ENCODE peak calls at places on chromosomes 11 and 22, in eight cellular contexts. One of them, this sample, is unnamed.

GRCh38 chr11:83852012-83852411 is 565.8 kb upstream of the CCDC90B start:
- DNase-seq in CD4-positive, alpha-beta T cell: no peak
- DNase-seq in activated T-helper 1 cell treated with anti-CD3 and anti-CD28 coated beads, Interleukin-12 subunit alpha, Interleukin-12 subunit beta, Interleukin-2, Interleukin-4 antibody, amounts not matched to agents 30 ng/mL and 10 ng/mL and 1 ng/mL, durations not matched to agents 14 hours and 24 hours and 36 hours: no peak
- DNase-seq in DMS 273 treated with DMSO at 0.1 percent for 48 hours: no peak
- DNase-seq in activated CD4-positive, alpha-beta T cell treated with anti-CD3 and anti-CD28 coated beads, Interleukin-2, amount 10 ng/mL, durations not matched to agents 7 days and 5 days: no peak
- DNase-seq in NCI-H774: no peak
- DNase-seq in nephron progenitor cell: no peak
- DNase-seq in pancreas: no peak
- DNase-seq in this sample: no peak

GRCh38 chr11:108973402-108974119 is 308.7 kb downstream of the DDX10 start:
- DNase-seq in CD4-positive, alpha-beta T cell: no peak
- DNase-seq in activated T-helper 1 cell treated with anti-CD3 and anti-CD28 coated beads, Interleukin-12 subunit alpha, Interleukin-12 subunit beta, Interleukin-2, Interleukin-4 antibody, amounts not matched to agents 30 ng/mL and 10 ng/mL and 1 ng/mL, durations not matched to agents 14 hours and 24 hours and 36 hours: no peak
- DNase-seq in DMS 273 treated with DMSO at 0.1 percent for 48 hours: no peak
- DNase-seq in activated CD4-positive, alpha-beta T cell treated with anti-CD3 and anti-CD28 coated beads, Interleukin-2, amount 10 ng/mL, durations not matched to agents 7 days and 5 days: no peak
- DNase-seq in NCI-H774: no peak
- DNase-seq in nephron progenitor cell: no peak
- DNase-seq in pancreas: no peak
- DNase-seq in this sample: peak; percentile 79

GRCh38 chr11:71453021-71453910 is at the start of gene NADSYN1:
- DNase-seq in CD4-positive, alpha-beta T cell: peak; percentile 94
- DNase-seq in activated T-helper 1 cell treated with anti-CD3 and anti-CD28 coated beads, Interleukin-12 subunit alpha, Interleukin-12 subunit beta, Interleukin-2, Interleukin-4 antibody, amounts not matched to agents 30 ng/mL and 10 ng/mL and 1 ng/mL, durations not matched to agents 14 hours and 24 hours and 36 hours: peak; percentile 94
- DNase-seq in DMS 273 treated with DMSO at 0.1 percent for 48 hours: peak; percentile 34
- DNase-seq in activated CD4-positive, alpha-beta T cell treated with anti-CD3 and anti-CD28 coated beads, Interleukin-2, amount 10 ng/mL, durations not matched to agents 7 days and 5 days: peak; percentile 94
- DNase-seq in NCI-H774: peak; percentile 96
- DNase-seq in nephron progenitor cell: peak; percentile 99
- DNase-seq in pancreas: peak; percentile 99
- DNase-seq in this sample: peak; percentile 86

GRCh38 chr11:105786766-105787165 is 176.9 kb downstream of the GRIA4 start:
- DNase-seq in CD4-positive, alpha-beta T cell: no peak
- DNase-seq in activated T-helper 1 cell treated with anti-CD3 and anti-CD28 coated beads, Interleukin-12 subunit alpha, Interleukin-12 subunit beta, Interleukin-2, Interleukin-4 antibody, amounts not matched to agents 30 ng/mL and 10 ng/mL and 1 ng/mL, durations not matched to agents 14 hours and 24 hours and 36 hours: no peak
- DNase-seq in DMS 273 treated with DMSO at 0.1 percent for 48 hours: no peak
- DNase-seq in activated CD4-positive, alpha-beta T cell treated with anti-CD3 and anti-CD28 coated beads, Interleukin-2, amount 10 ng/mL, durations not matched to agents 7 days and 5 days: no peak
- DNase-seq in NCI-H774: no peak
- DNase-seq in nephron progenitor cell: no peak
- DNase-seq in pancreas: no peak
- DNase-seq in this sample: no peak

GRCh38 chr22:49907807-49908206 is 10.4 kb downstream of the ALG12 start:
- DNase-seq in CD4-positive, alpha-beta T cell: no peak
- DNase-seq in activated T-helper 1 cell treated with anti-CD3 and anti-CD28 coated beads, Interleukin-12 subunit alpha, Interleukin-12 subunit beta, Interleukin-2, Interleukin-4 antibody, amounts not matched to agents 30 ng/mL and 10 ng/mL and 1 ng/mL, durations not matched to agents 14 hours and 24 hours and 36 hours: no peak
- DNase-seq in DMS 273 treated with DMSO at 0.1 percent for 48 hours: no peak
- DNase-seq in activated CD4-positive, alpha-beta T cell treated with anti-CD3 and anti-CD28 coated beads, Interleukin-2, amount 10 ng/mL, durations not matched to agents 7 days and 5 days: no peak
- DNase-seq in NCI-H774: no peak
- DNase-seq in nephron progenitor cell: no peak
- DNase-seq in pancreas: no peak
- DNase-seq in this sample: no peak

GRCh38 chr22:25054943-25055511 is 102.5 kb downstream of the KIAA1671 start:
- DNase-seq in CD4-positive, alpha-beta T cell: no peak
- DNase-seq in activated T-helper 1 cell treated with anti-CD3 and anti-CD28 coated beads, Interleukin-12 subunit alpha, Interleukin-12 subunit beta, Interleukin-2, Interleukin-4 antibody, amounts not matched to agents 30 ng/mL and 10 ng/mL and 1 ng/mL, durations not matched to agents 14 hours and 24 hours and 36 hours: no peak
- DNase-seq in DMS 273 treated with DMSO at 0.1 percent for 48 hours: no peak
- DNase-seq in activated CD4-positive, alpha-beta T cell treated with anti-CD3 and anti-CD28 coated beads, Interleukin-2, amount 10 ng/mL, durations not matched to agents 7 days and 5 days: peak; percentile 33
- DNase-seq in NCI-H774: no peak
- DNase-seq in nephron progenitor cell: no peak
- DNase-seq in pancreas: no peak
- DNase-seq in this sample: no peak

GRCh38 chr11:109527496-109527895 is 105.5 kb downstream of the C11orf87 start:
- DNase-seq in CD4-positive, alpha-beta T cell: no peak
- DNase-seq in activated T-helper 1 cell treated with anti-CD3 and anti-CD28 coated beads, Interleukin-12 subunit alpha, Interleukin-12 subunit beta, Interleukin-2, Interleukin-4 antibody, amounts not matched to agents 30 ng/mL and 10 ng/mL and 1 ng/mL, durations not matched to agents 14 hours and 24 hours and 36 hours: no peak
- DNase-seq in DMS 273 treated with DMSO at 0.1 percent for 48 hours: no peak
- DNase-seq in activated CD4-positive, alpha-beta T cell treated with anti-CD3 and anti-CD28 coated beads, Interleukin-2, amount 10 ng/mL, durations not matched to agents 7 days and 5 days: no peak
- DNase-seq in NCI-H774: no peak
- DNase-seq in nephron progenitor cell: no peak
- DNase-seq in pancreas: no peak
- DNase-seq in this sample: peak; percentile 10

GRCh38 chr11:9574806-9575530 is 1.5 kb downstream of the WEE1 start:
- DNase-seq in CD4-positive, alpha-beta T cell: no peak
- DNase-seq in activated T-helper 1 cell treated with anti-CD3 and anti-CD28 coated beads, Interleukin-12 subunit alpha, Interleukin-12 subunit beta, Interleukin-2, Interleukin-4 antibody, amounts not matched to agents 30 ng/mL and 10 ng/mL and 1 ng/mL, durations not matched to agents 14 hours and 24 hours and 36 hours: no peak
- DNase-seq in DMS 273 treated with DMSO at 0.1 percent for 48 hours: no peak
- DNase-seq in activated CD4-positive, alpha-beta T cell treated with anti-CD3 and anti-CD28 coated beads, Interleukin-2, amount 10 ng/mL, durations not matched to agents 7 days and 5 days: peak; percentile 22
- DNase-seq in NCI-H774: peak; percentile 42
- DNase-seq in nephron progenitor cell: peak; percentile 48
- DNase-seq in pancreas: no peak
- DNase-seq in this sample: peak; percentile 71

GRCh38 chr11:68038718-68039525 is at the start of gene TCIRG1:
- DNase-seq in CD4-positive, alpha-beta T cell: peak; percentile 51
- DNase-seq in activated T-helper 1 cell treated with anti-CD3 and anti-CD28 coated beads, Interleukin-12 subunit alpha, Interleukin-12 subunit beta, Interleukin-2, Interleukin-4 antibody, amounts not matched to agents 30 ng/mL and 10 ng/mL and 1 ng/mL, durations not matched to agents 14 hours and 24 hours and 36 hours: peak; percentile 54
- DNase-seq in DMS 273 treated with DMSO at 0.1 percent for 48 hours: no peak
- DNase-seq in activated CD4-positive, alpha-beta T cell treated with anti-CD3 and anti-CD28 coated beads, Interleukin-2, amount 10 ng/mL, durations not matched to agents 7 days and 5 days: peak; percentile 64
- DNase-seq in NCI-H774: peak; percentile 78
- DNase-seq in nephron progenitor cell: peak; percentile 61
- DNase-seq in pancreas: peak; percentile 91
- DNase-seq in this sample: peak; percentile 83

GRCh38 chr11:32210601-32211000 is 119.7 kb downstream of the RCN1 start:
- DNase-seq in CD4-positive, alpha-beta T cell: no peak
- DNase-seq in activated T-helper 1 cell treated with anti-CD3 and anti-CD28 coated beads, Interleukin-12 subunit alpha, Interleukin-12 subunit beta, Interleukin-2, Interleukin-4 antibody, amounts not matched to agents 30 ng/mL and 10 ng/mL and 1 ng/mL, durations not matched to agents 14 hours and 24 hours and 36 hours: no peak
- DNase-seq in DMS 273 treated with DMSO at 0.1 percent for 48 hours: no peak
- DNase-seq in activated CD4-positive, alpha-beta T cell treated with anti-CD3 and anti-CD28 coated beads, Interleukin-2, amount 10 ng/mL, durations not matched to agents 7 days and 5 days: no peak
- DNase-seq in NCI-H774: no peak
- DNase-seq in nephron progenitor cell: no peak
- DNase-seq in pancreas: no peak
- DNase-seq in this sample: peak; percentile 96

GRCh38 chr11:105719073-105719846 is 109.4 kb downstream of the GRIA4 start:
- DNase-seq in CD4-positive, alpha-beta T cell: no peak
- DNase-seq in activated T-helper 1 cell treated with anti-CD3 and anti-CD28 coated beads, Interleukin-12 subunit alpha, Interleukin-12 subunit beta, Interleukin-2, Interleukin-4 antibody, amounts not matched to agents 30 ng/mL and 10 ng/mL and 1 ng/mL, durations not matched to agents 14 hours and 24 hours and 36 hours: no peak
- DNase-seq in DMS 273 treated with DMSO at 0.1 percent for 48 hours: no peak
- DNase-seq in activated CD4-positive, alpha-beta T cell treated with anti-CD3 and anti-CD28 coated beads, Interleukin-2, amount 10 ng/mL, durations not matched to agents 7 days and 5 days: no peak
- DNase-seq in NCI-H774: peak; percentile 51
- DNase-seq in nephron progenitor cell: no peak
- DNase-seq in pancreas: no peak
- DNase-seq in this sample: peak; percentile 2

GRCh38 chr11:24267015-24267414 is 229.8 kb upstream of the LUZP2 start:
- DNase-seq in CD4-positive, alpha-beta T cell: no peak
- DNase-seq in activated T-helper 1 cell treated with anti-CD3 and anti-CD28 coated beads, Interleukin-12 subunit alpha, Interleukin-12 subunit beta, Interleukin-2, Interleukin-4 antibody, amounts not matched to agents 30 ng/mL and 10 ng/mL and 1 ng/mL, durations not matched to agents 14 hours and 24 hours and 36 hours: no peak
- DNase-seq in DMS 273 treated with DMSO at 0.1 percent for 48 hours: no peak
- DNase-seq in activated CD4-positive, alpha-beta T cell treated with anti-CD3 and anti-CD28 coated beads, Interleukin-2, amount 10 ng/mL, durations not matched to agents 7 days and 5 days: no peak
- DNase-seq in NCI-H774: peak; percentile 76
- DNase-seq in nephron progenitor cell: no peak
- DNase-seq in pancreas: no peak
- DNase-seq in this sample: no peak

GRCh38 chr11:103806130-103806900 is 230.1 kb upstream of the DDI1 start:
- DNase-seq in CD4-positive, alpha-beta T cell: no peak
- DNase-seq in activated T-helper 1 cell treated with anti-CD3 and anti-CD28 coated beads, Interleukin-12 subunit alpha, Interleukin-12 subunit beta, Interleukin-2, Interleukin-4 antibody, amounts not matched to agents 30 ng/mL and 10 ng/mL and 1 ng/mL, durations not matched to agents 14 hours and 24 hours and 36 hours: no peak
- DNase-seq in DMS 273 treated with DMSO at 0.1 percent for 48 hours: no peak
- DNase-seq in activated CD4-positive, alpha-beta T cell treated with anti-CD3 and anti-CD28 coated beads, Interleukin-2, amount 10 ng/mL, durations not matched to agents 7 days and 5 days: no peak
- DNase-seq in NCI-H774: no peak
- DNase-seq in nephron progenitor cell: no peak
- DNase-seq in pancreas: no peak
- DNase-seq in this sample: no peak

GRCh38 chr11:7898666-7899283 is 32.3 kb downstream of the OR10A6 start:
- DNase-seq in CD4-positive, alpha-beta T cell: no peak
- DNase-seq in activated T-helper 1 cell treated with anti-CD3 and anti-CD28 coated beads, Interleukin-12 subunit alpha, Interleukin-12 subunit beta, Interleukin-2, Interleukin-4 antibody, amounts not matched to agents 30 ng/mL and 10 ng/mL and 1 ng/mL, durations not matched to agents 14 hours and 24 hours and 36 hours: no peak
- DNase-seq in DMS 273 treated with DMSO at 0.1 percent for 48 hours: no peak
- DNase-seq in activated CD4-positive, alpha-beta T cell treated with anti-CD3 and anti-CD28 coated beads, Interleukin-2, amount 10 ng/mL, durations not matched to agents 7 days and 5 days: no peak
- DNase-seq in NCI-H774: no peak
- DNase-seq in nephron progenitor cell: no peak
- DNase-seq in pancreas: no peak
- DNase-seq in this sample: no peak

GRCh38 chr11:44550123-44550522 is 15.3 kb upstream of the CD82 start:
- DNase-seq in CD4-positive, alpha-beta T cell: no peak
- DNase-seq in activated T-helper 1 cell treated with anti-CD3 and anti-CD28 coated beads, Interleukin-12 subunit alpha, Interleukin-12 subunit beta, Interleukin-2, Interleukin-4 antibody, amounts not matched to agents 30 ng/mL and 10 ng/mL and 1 ng/mL, durations not matched to agents 14 hours and 24 hours and 36 hours: no peak
- DNase-seq in DMS 273 treated with DMSO at 0.1 percent for 48 hours: no peak
- DNase-seq in activated CD4-positive, alpha-beta T cell treated with anti-CD3 and anti-CD28 coated beads, Interleukin-2, amount 10 ng/mL, durations not matched to agents 7 days and 5 days: no peak
- DNase-seq in NCI-H774: no peak
- DNase-seq in nephron progenitor cell: no peak
- DNase-seq in pancreas: no peak
- DNase-seq in this sample: no peak

GRCh38 chr11:47507016-47507631 is 45.8 kb downstream of the CELF1 start:
- DNase-seq in CD4-positive, alpha-beta T cell: no peak
- DNase-seq in activated T-helper 1 cell treated with anti-CD3 and anti-CD28 coated beads, Interleukin-12 subunit alpha, Interleukin-12 subunit beta, Interleukin-2, Interleukin-4 antibody, amounts not matched to agents 30 ng/mL and 10 ng/mL and 1 ng/mL, durations not matched to agents 14 hours and 24 hours and 36 hours: no peak
- DNase-seq in DMS 273 treated with DMSO at 0.1 percent for 48 hours: no peak
- DNase-seq in activated CD4-positive, alpha-beta T cell treated with anti-CD3 and anti-CD28 coated beads, Interleukin-2, amount 10 ng/mL, durations not matched to agents 7 days and 5 days: peak; percentile 32
- DNase-seq in NCI-H774: no peak
- DNase-seq in nephron progenitor cell: no peak
- DNase-seq in pancreas: no peak
- DNase-seq in this sample: no peak

GRCh38 chr22:40908895-40909294 is 42.3 kb upstream of the RBX1 start:
- DNase-seq in CD4-positive, alpha-beta T cell: no peak
- DNase-seq in activated T-helper 1 cell treated with anti-CD3 and anti-CD28 coated beads, Interleukin-12 subunit alpha, Interleukin-12 subunit beta, Interleukin-2, Interleukin-4 antibody, amounts not matched to agents 30 ng/mL and 10 ng/mL and 1 ng/mL, durations not matched to agents 14 hours and 24 hours and 36 hours: no peak
- DNase-seq in DMS 273 treated with DMSO at 0.1 percent for 48 hours: no peak
- DNase-seq in activated CD4-positive, alpha-beta T cell treated with anti-CD3 and anti-CD28 coated beads, Interleukin-2, amount 10 ng/mL, durations not matched to agents 7 days and 5 days: no peak
- DNase-seq in NCI-H774: no peak
- DNase-seq in nephron progenitor cell: no peak
- DNase-seq in pancreas: no peak
- DNase-seq in this sample: no peak

GRCh38 chr11:20795005-20795404 is 125.6 kb downstream of the NELL1 start:
- DNase-seq in CD4-positive, alpha-beta T cell: no peak
- DNase-seq in activated T-helper 1 cell treated with anti-CD3 and anti-CD28 coated beads, Interleukin-12 subunit alpha, Interleukin-12 subunit beta, Interleukin-2, Interleukin-4 antibody, amounts not matched to agents 30 ng/mL and 10 ng/mL and 1 ng/mL, durations not matched to agents 14 hours and 24 hours and 36 hours: no peak
- DNase-seq in DMS 273 treated with DMSO at 0.1 percent for 48 hours: no peak
- DNase-seq in activated CD4-positive, alpha-beta T cell treated with anti-CD3 and anti-CD28 coated beads, Interleukin-2, amount 10 ng/mL, durations not matched to agents 7 days and 5 days: no peak
- DNase-seq in NCI-H774: no peak
- DNase-seq in nephron progenitor cell: no peak
- DNase-seq in pancreas: no peak
- DNase-seq in this sample: no peak

GRCh38 chr11:18277560-18278271 is 11.7 kb downstream of the SAA1 start:
- DNase-seq in CD4-positive, alpha-beta T cell: no peak
- DNase-seq in activated T-helper 1 cell treated with anti-CD3 and anti-CD28 coated beads, Interleukin-12 subunit alpha, Interleukin-12 subunit beta, Interleukin-2, Interleukin-4 antibody, amounts not matched to agents 30 ng/mL and 10 ng/mL and 1 ng/mL, durations not matched to agents 14 hours and 24 hours and 36 hours: no peak
- DNase-seq in DMS 273 treated with DMSO at 0.1 percent for 48 hours: no peak
- DNase-seq in activated CD4-positive, alpha-beta T cell treated with anti-CD3 and anti-CD28 coated beads, Interleukin-2, amount 10 ng/mL, durations not matched to agents 7 days and 5 days: no peak
- DNase-seq in NCI-H774: no peak
- DNase-seq in nephron progenitor cell: no peak
- DNase-seq in pancreas: no peak
- DNase-seq in this sample: no peak

GRCh38 chr22:26066534-26066933 is 102.7 kb upstream of the SEZ6L start:
- DNase-seq in CD4-positive, alpha-beta T cell: no peak
- DNase-seq in activated T-helper 1 cell treated with anti-CD3 and anti-CD28 coated beads, Interleukin-12 subunit alpha, Interleukin-12 subunit beta, Interleukin-2, Interleukin-4 antibody, amounts not matched to agents 30 ng/mL and 10 ng/mL and 1 ng/mL, durations not matched to agents 14 hours and 24 hours and 36 hours: no peak
- DNase-seq in DMS 273 treated with DMSO at 0.1 percent for 48 hours: peak; percentile 7
- DNase-seq in activated CD4-positive, alpha-beta T cell treated with anti-CD3 and anti-CD28 coated beads, Interleukin-2, amount 10 ng/mL, durations not matched to agents 7 days and 5 days: no peak
- DNase-seq in NCI-H774: peak; percentile 64
- DNase-seq in nephron progenitor cell: peak; percentile 37
- DNase-seq in pancreas: no peak
- DNase-seq in this sample: no peak

GRCh38 chr22:35258144-35258988 is 1.1 kb downstream of the HMGXB4 start:
- DNase-seq in CD4-positive, alpha-beta T cell: no peak
- DNase-seq in activated T-helper 1 cell treated with anti-CD3 and anti-CD28 coated beads, Interleukin-12 subunit alpha, Interleukin-12 subunit beta, Interleukin-2, Interleukin-4 antibody, amounts not matched to agents 30 ng/mL and 10 ng/mL and 1 ng/mL, durations not matched to agents 14 hours and 24 hours and 36 hours: no peak
- DNase-seq in DMS 273 treated with DMSO at 0.1 percent for 48 hours: no peak
- DNase-seq in activated CD4-positive, alpha-beta T cell treated with anti-CD3 and anti-CD28 coated beads, Interleukin-2, amount 10 ng/mL, durations not matched to agents 7 days and 5 days: peak; percentile 8
- DNase-seq in NCI-H774: no peak
- DNase-seq in nephron progenitor cell: peak; percentile 49
- DNase-seq in pancreas: no peak
- DNase-seq in this sample: no peak

GRCh38 chr11:10044618-10045017 is 249.4 kb downstream of the SBF2 start:
- DNase-seq in CD4-positive, alpha-beta T cell: no peak
- DNase-seq in activated T-helper 1 cell treated with anti-CD3 and anti-CD28 coated beads, Interleukin-12 subunit alpha, Interleukin-12 subunit beta, Interleukin-2, Interleukin-4 antibody, amounts not matched to agents 30 ng/mL and 10 ng/mL and 1 ng/mL, durations not matched to agents 14 hours and 24 hours and 36 hours: no peak
- DNase-seq in DMS 273 treated with DMSO at 0.1 percent for 48 hours: no peak
- DNase-seq in activated CD4-positive, alpha-beta T cell treated with anti-CD3 and anti-CD28 coated beads, Interleukin-2, amount 10 ng/mL, durations not matched to agents 7 days and 5 days: no peak
- DNase-seq in NCI-H774: no peak
- DNase-seq in nephron progenitor cell: no peak
- DNase-seq in pancreas: no peak
- DNase-seq in this sample: no peak

GRCh38 chr11:77270921-77271320 is 30.6 kb downstream of the GDPD4 start:
- DNase-seq in CD4-positive, alpha-beta T cell: no peak
- DNase-seq in activated T-helper 1 cell treated with anti-CD3 and anti-CD28 coated beads, Interleukin-12 subunit alpha, Interleukin-12 subunit beta, Interleukin-2, Interleukin-4 antibody, amounts not matched to agents 30 ng/mL and 10 ng/mL and 1 ng/mL, durations not matched to agents 14 hours and 24 hours and 36 hours: no peak
- DNase-seq in DMS 273 treated with DMSO at 0.1 percent for 48 hours: no peak
- DNase-seq in activated CD4-positive, alpha-beta T cell treated with anti-CD3 and anti-CD28 coated beads, Interleukin-2, amount 10 ng/mL, durations not matched to agents 7 days and 5 days: no peak
- DNase-seq in NCI-H774: no peak
- DNase-seq in nephron progenitor cell: no peak
- DNase-seq in pancreas: no peak
- DNase-seq in this sample: no peak

GRCh38 chr11:73854680-73855079 is 22.0 kb downstream of the COA4 start:
- DNase-seq in CD4-positive, alpha-beta T cell: no peak
- DNase-seq in activated T-helper 1 cell treated with anti-CD3 and anti-CD28 coated beads, Interleukin-12 subunit alpha, Interleukin-12 subunit beta, Interleukin-2, Interleukin-4 antibody, amounts not matched to agents 30 ng/mL and 10 ng/mL and 1 ng/mL, durations not matched to agents 14 hours and 24 hours and 36 hours: no peak
- DNase-seq in DMS 273 treated with DMSO at 0.1 percent for 48 hours: no peak
- DNase-seq in activated CD4-positive, alpha-beta T cell treated with anti-CD3 and anti-CD28 coated beads, Interleukin-2, amount 10 ng/mL, durations not matched to agents 7 days and 5 days: no peak
- DNase-seq in NCI-H774: no peak
- DNase-seq in nephron progenitor cell: no peak
- DNase-seq in pancreas: no peak
- DNase-seq in this sample: no peak

GRCh38 chr11:20238712-20239111 is 78.4 kb upstream of the DBX1 start:
- DNase-seq in CD4-positive, alpha-beta T cell: no peak
- DNase-seq in activated T-helper 1 cell treated with anti-CD3 and anti-CD28 coated beads, Interleukin-12 subunit alpha, Interleukin-12 subunit beta, Interleukin-2, Interleukin-4 antibody, amounts not matched to agents 30 ng/mL and 10 ng/mL and 1 ng/mL, durations not matched to agents 14 hours and 24 hours and 36 hours: no peak
- DNase-seq in DMS 273 treated with DMSO at 0.1 percent for 48 hours: no peak
- DNase-seq in activated CD4-positive, alpha-beta T cell treated with anti-CD3 and anti-CD28 coated beads, Interleukin-2, amount 10 ng/mL, durations not matched to agents 7 days and 5 days: no peak
- DNase-seq in NCI-H774: peak; percentile 38
- DNase-seq in nephron progenitor cell: no peak
- DNase-seq in pancreas: no peak
- DNase-seq in this sample: no peak

GRCh38 chr22:20857838-20858614 is 585 bp downstream of the PI4KA start:
- DNase-seq in CD4-positive, alpha-beta T cell: peak; percentile 80
- DNase-seq in activated T-helper 1 cell treated with anti-CD3 and anti-CD28 coated beads, Interleukin-12 subunit alpha, Interleukin-12 subunit beta, Interleukin-2, Interleukin-4 antibody, amounts not matched to agents 30 ng/mL and 10 ng/mL and 1 ng/mL, durations not matched to agents 14 hours and 24 hours and 36 hours: peak; percentile 79
- DNase-seq in DMS 273 treated with DMSO at 0.1 percent for 48 hours: no peak
- DNase-seq in activated CD4-positive, alpha-beta T cell treated with anti-CD3 and anti-CD28 coated beads, Interleukin-2, amount 10 ng/mL, durations not matched to agents 7 days and 5 days: peak; percentile 88
- DNase-seq in NCI-H774: peak; percentile 81
- DNase-seq in nephron progenitor cell: peak; percentile 92
- DNase-seq in pancreas: peak; percentile 86
- DNase-seq in this sample: peak; percentile 52

GRCh38 chr11:10181811-10182210 is 112.2 kb downstream of the SBF2 start:
- DNase-seq in CD4-positive, alpha-beta T cell: no peak
- DNase-seq in activated T-helper 1 cell treated with anti-CD3 and anti-CD28 coated beads, Interleukin-12 subunit alpha, Interleukin-12 subunit beta, Interleukin-2, Interleukin-4 antibody, amounts not matched to agents 30 ng/mL and 10 ng/mL and 1 ng/mL, durations not matched to agents 14 hours and 24 hours and 36 hours: no peak
- DNase-seq in DMS 273 treated with DMSO at 0.1 percent for 48 hours: no peak
- DNase-seq in activated CD4-positive, alpha-beta T cell treated with anti-CD3 and anti-CD28 coated beads, Interleukin-2, amount 10 ng/mL, durations not matched to agents 7 days and 5 days: no peak
- DNase-seq in NCI-H774: no peak
- DNase-seq in nephron progenitor cell: no peak
- DNase-seq in pancreas: no peak
- DNase-seq in this sample: peak; percentile 36

GRCh38 chr11:2688381-2689231 is 11.2 kb downstream of the KCNQ1OT1 start:
- DNase-seq in CD4-positive, alpha-beta T cell: no peak
- DNase-seq in activated T-helper 1 cell treated with anti-CD3 and anti-CD28 coated beads, Interleukin-12 subunit alpha, Interleukin-12 subunit beta, Interleukin-2, Interleukin-4 antibody, amounts not matched to agents 30 ng/mL and 10 ng/mL and 1 ng/mL, durations not matched to agents 14 hours and 24 hours and 36 hours: no peak
- DNase-seq in DMS 273 treated with DMSO at 0.1 percent for 48 hours: no peak
- DNase-seq in activated CD4-positive, alpha-beta T cell treated with anti-CD3 and anti-CD28 coated beads, Interleukin-2, amount 10 ng/mL, durations not matched to agents 7 days and 5 days: no peak
- DNase-seq in NCI-H774: no peak
- DNase-seq in nephron progenitor cell: no peak
- DNase-seq in pancreas: peak; percentile 42
- DNase-seq in this sample: no peak

GRCh38 chr11:121933294-121933693 is 182.7 kb downstream of the BLID start:
- DNase-seq in CD4-positive, alpha-beta T cell: no peak
- DNase-seq in activated T-helper 1 cell treated with anti-CD3 and anti-CD28 coated beads, Interleukin-12 subunit alpha, Interleukin-12 subunit beta, Interleukin-2, Interleukin-4 antibody, amounts not matched to agents 30 ng/mL and 10 ng/mL and 1 ng/mL, durations not matched to agents 14 hours and 24 hours and 36 hours: no peak
- DNase-seq in DMS 273 treated with DMSO at 0.1 percent for 48 hours: no peak
- DNase-seq in activated CD4-positive, alpha-beta T cell treated with anti-CD3 and anti-CD28 coated beads, Interleukin-2, amount 10 ng/mL, durations not matched to agents 7 days and 5 days: no peak
- DNase-seq in NCI-H774: no peak
- DNase-seq in nephron progenitor cell: no peak
- DNase-seq in pancreas: no peak
- DNase-seq in this sample: no peak

GRCh38 chr11:67033661-67034166 is 10.8 kb downstream of the SYT12 start:
- DNase-seq in CD4-positive, alpha-beta T cell: no peak
- DNase-seq in activated T-helper 1 cell treated with anti-CD3 and anti-CD28 coated beads, Interleukin-12 subunit alpha, Interleukin-12 subunit beta, Interleukin-2, Interleukin-4 antibody, amounts not matched to agents 30 ng/mL and 10 ng/mL and 1 ng/mL, durations not matched to agents 14 hours and 24 hours and 36 hours: no peak
- DNase-seq in DMS 273 treated with DMSO at 0.1 percent for 48 hours: no peak
- DNase-seq in activated CD4-positive, alpha-beta T cell treated with anti-CD3 and anti-CD28 coated beads, Interleukin-2, amount 10 ng/mL, durations not matched to agents 7 days and 5 days: no peak
- DNase-seq in NCI-H774: no peak
- DNase-seq in nephron progenitor cell: no peak
- DNase-seq in pancreas: no peak
- DNase-seq in this sample: peak; percentile 86

GRCh38 chr11:119144825-119145476 is 3.9 kb upstream of the ABCG4 start:
- DNase-seq in CD4-positive, alpha-beta T cell: no peak
- DNase-seq in activated T-helper 1 cell treated with anti-CD3 and anti-CD28 coated beads, Interleukin-12 subunit alpha, Interleukin-12 subunit beta, Interleukin-2, Interleukin-4 antibody, amounts not matched to agents 30 ng/mL and 10 ng/mL and 1 ng/mL, durations not matched to agents 14 hours and 24 hours and 36 hours: no peak
- DNase-seq in DMS 273 treated with DMSO at 0.1 percent for 48 hours: no peak
- DNase-seq in activated CD4-positive, alpha-beta T cell treated with anti-CD3 and anti-CD28 coated beads, Interleukin-2, amount 10 ng/mL, durations not matched to agents 7 days and 5 days: peak; percentile 34
- DNase-seq in NCI-H774: peak; percentile 46
- DNase-seq in nephron progenitor cell: peak; percentile 69
- DNase-seq in pancreas: peak; percentile 69
- DNase-seq in this sample: peak; percentile 37

GRCh38 chr11:17250561-17251350 is 25.8 kb upstream of the NUCB2 start:
- DNase-seq in CD4-positive, alpha-beta T cell: no peak
- DNase-seq in activated T-helper 1 cell treated with anti-CD3 and anti-CD28 coated beads, Interleukin-12 subunit alpha, Interleukin-12 subunit beta, Interleukin-2, Interleukin-4 antibody, amounts not matched to agents 30 ng/mL and 10 ng/mL and 1 ng/mL, durations not matched to agents 14 hours and 24 hours and 36 hours: no peak
- DNase-seq in DMS 273 treated with DMSO at 0.1 percent for 48 hours: no peak
- DNase-seq in activated CD4-positive, alpha-beta T cell treated with anti-CD3 and anti-CD28 coated beads, Interleukin-2, amount 10 ng/mL, durations not matched to agents 7 days and 5 days: no peak
- DNase-seq in NCI-H774: no peak
- DNase-seq in nephron progenitor cell: no peak
- DNase-seq in pancreas: no peak
- DNase-seq in this sample: peak; percentile 58

GRCh38 chr11:64268028-64268686 is 16.3 kb downstream of the BAD start:
- DNase-seq in CD4-positive, alpha-beta T cell: no peak
- DNase-seq in activated T-helper 1 cell treated with anti-CD3 and anti-CD28 coated beads, Interleukin-12 subunit alpha, Interleukin-12 subunit beta, Interleukin-2, Interleukin-4 antibody, amounts not matched to agents 30 ng/mL and 10 ng/mL and 1 ng/mL, durations not matched to agents 14 hours and 24 hours and 36 hours: no peak
- DNase-seq in DMS 273 treated with DMSO at 0.1 percent for 48 hours: no peak
- DNase-seq in activated CD4-positive, alpha-beta T cell treated with anti-CD3 and anti-CD28 coated beads, Interleukin-2, amount 10 ng/mL, durations not matched to agents 7 days and 5 days: no peak
- DNase-seq in NCI-H774: no peak
- DNase-seq in nephron progenitor cell: no peak
- DNase-seq in pancreas: peak; percentile 52
- DNase-seq in this sample: no peak

GRCh38 chr11:11467278-11467677 is 114.2 kb upstream of the CSNK2A3 start:
- DNase-seq in CD4-positive, alpha-beta T cell: no peak
- DNase-seq in activated T-helper 1 cell treated with anti-CD3 and anti-CD28 coated beads, Interleukin-12 subunit alpha, Interleukin-12 subunit beta, Interleukin-2, Interleukin-4 antibody, amounts not matched to agents 30 ng/mL and 10 ng/mL and 1 ng/mL, durations not matched to agents 14 hours and 24 hours and 36 hours: no peak
- DNase-seq in DMS 273 treated with DMSO at 0.1 percent for 48 hours: no peak
- DNase-seq in activated CD4-positive, alpha-beta T cell treated with anti-CD3 and anti-CD28 coated beads, Interleukin-2, amount 10 ng/mL, durations not matched to agents 7 days and 5 days: no peak
- DNase-seq in NCI-H774: no peak
- DNase-seq in nephron progenitor cell: no peak
- DNase-seq in pancreas: no peak
- DNase-seq in this sample: no peak

This sample was measured in NCI-H226.